ENCODE peak calls at places on chromosome 5, in five cellular contexts. B is NB4; S is neural progenitor cell; M is stimulated activated CD4-positive, alpha-beta T cell treated with anti-CD3 and anti-CD28 coated beads, Interleukin-2, amount 100 ng/mL, for 24 hours; F is hepatocyte. D is an unnamed sample.

GRCh38 chr5:106876665-106877194 is 794.0 kb downstream of the EFNA5 start:
- DNase-seq in S (peak; percentile 18), B (peak; percentile 53), M (no peak), F (no peak), D (no peak)

GRCh38 chr5:175195698-175196656 is 248.0 kb downstream of the DRD1 start:
- DNase-seq in S (peak; percentile 36), F (peak; percentile 80), M (no peak), B (peak; percentile 3), D (no peak)

GRCh38 chr5:137733011-137733410 is 2.9 kb downstream of the KLHL3 start:
- DNase-seq in F (no peak), S (peak; percentile 20), B (no peak), M (no peak), D (no peak)

GRCh38 chr5:37553720-37554402 is 174.7 kb downstream of the WDR70 start:
- DNase-seq in B (no peak), M (no peak), S (no peak), F (peak; percentile 41), D (no peak)

GRCh38 chr5:129664336-129664937 is 83.5 kb upstream of the MINAR2 start:
- DNase-seq in F (peak; percentile 54), M (peak; percentile 37), S (peak; percentile 32), B (peak; percentile 49), D (no peak)

GRCh38 chr5:93746406-93747056 is 5.1 kb upstream of the POU5F2 start:
- DNase-seq in S (no peak), M (no peak), F (no peak), B (no peak), D (no peak)

GRCh38 chr5:109877670-109878045 is 187.9 kb downstream of the MAN2A1 start:
- DNase-seq in S (no peak), B (no peak), M (no peak), F (no peak), D (no peak)

GRCh38 chr5:175288048-175288621 is 155.8 kb downstream of the DRD1 start:
- DNase-seq in S (no peak), M (no peak), F (peak; percentile 69), B (no peak), D (peak; percentile 26)